ENCODE peak calls at places on chromosomes 1 and 21, in four cellular contexts. B is ELF-1; X is activated naive CD4-positive, alpha-beta T cell treated with anti-CD3 and anti-CD28 coated beads, Interleukin-2, amount 10 ng/mL, durations not matched to agents 7 days and 5 days; A is Caco-2. Z is an unnamed sample.
A peak's percentile ranks its signal among the peaks of the same experiment; 100 is the strongest.

GRCh38 chr1:37692834-37693175 is 489 bp downstream of the CDCA8 start:
- DNase-seq in B (no peak), X (no peak), A (no peak), Z (no peak)

GRCh38 chr1:115133440-115133839 is 44.1 kb upstream of the TSPAN2 start:
- DNase-seq in B (peak; percentile 64), X (no peak), A (no peak), Z (peak; percentile 95)

GRCh38 chr1:7117599-7118281 is 332.5 kb downstream of the CAMTA1 start:
- DNase-seq in B (peak; percentile 96), X (no peak), A (peak; percentile 3), Z (peak; percentile 97)

GRCh38 chr21:30996728-30997127 is 41.5 kb downstream of the KRTAP19-8 start:
- DNase-seq in B (no peak), X (no peak), A (no peak), Z (no peak)

GRCh38 chr1:9882945-9883303 is 27.1 kb downstream of the CTNNBIP1 start:
- DNase-seq in B (no peak), X (no peak), A (no peak), Z (no peak)

GRCh38 chr1:117318456-117318855 is 48.8 kb upstream of the MAN1A2 start:
- DNase-seq in B (no peak), X (no peak), A (no peak), Z (no peak)

GRCh38 chr1:152022521-152022920 is 14.3 kb downstream of the S100A11 start:
- DNase-seq in B (no peak), X (no peak), A (no peak), Z (no peak)

GRCh38 chr1:100750002-100750885 is 30.7 kb downstream of the VCAM1 start:
- DNase-seq in B (peak; percentile 2), X (no peak), A (peak; percentile 3), Z (no peak)

GRCh38 chr21:42191064-42191463 is 27.9 kb upstream of the ABCG1 start:
- DNase-seq in B (no peak), X (no peak), A (no peak), Z (no peak)

GRCh38 chr1:90357980-90358379 is 359.1 kb downstream of the BARHL2 start:
- DNase-seq in B (no peak), X (no peak), A (no peak), Z (no peak)

GRCh38 chr1:119633575-119634325 is 14.3 kb downstream of the ZNF697 start:
- DNase-seq in B (no peak), X (no peak), A (no peak), Z (no peak)

GRCh38 chr1:113660053-113660452 is 99.2 kb downstream of the PHTF1 start:
- DNase-seq in B (no peak), X (no peak), A (no peak), Z (no peak)

GRCh38 chr1:153535664-153536585 is at the start of gene S100A6:
- DNase-seq in B (no peak), X (peak; percentile 91), A (peak; percentile 69), Z (peak; percentile 63)

GRCh38 chr1:236953161-236953560 is 51.1 kb downstream of the MT1HL1 start:
- DNase-seq in B (no peak), X (no peak), A (no peak), Z (no peak)